ENCODE peak calls at places on chromosomes 2 and 18, in ten cellular contexts. One of them, this sample, is unnamed.

GRCh38 chr18:11005528-11005927 is 143.8 kb downstream of the PIEZO2 start:
- DNase-seq in kidney epithelial cell: peak
- DNase-seq in GM13977: no peak
- DNase-seq in endothelial cell: no peak
- DNase-seq in D721Med: no peak
- DNase-seq in ovary: peak
- DNase-seq in GM20000: no peak
- DNase-seq in stomach: peak
- DNase-seq in fibroblast of the aortic adventitia: peak
- DNase-seq in A549: peak
- DNase-seq in this sample: peak

GRCh38 chr2:161681043-161681442 is 56.8 kb downstream of the SLC4A10 start:
- DNase-seq in kidney epithelial cell: peak
- DNase-seq in GM13977: no peak
- DNase-seq in endothelial cell: no peak
- DNase-seq in D721Med: no peak
- DNase-seq in ovary: no peak
- DNase-seq in GM20000: no peak
- DNase-seq in stomach: no peak
- DNase-seq in fibroblast of the aortic adventitia: peak
- DNase-seq in A549: no peak
- DNase-seq in this sample: peak

GRCh38 chr2:12227941-12228608 is 481.6 kb downstream of the LPIN1 start:
- DNase-seq in kidney epithelial cell: peak
- DNase-seq in GM13977: no peak
- DNase-seq in endothelial cell: no peak
- DNase-seq in D721Med: no peak
- DNase-seq in ovary: no peak
- DNase-seq in GM20000: no peak
- DNase-seq in stomach: no peak
- DNase-seq in fibroblast of the aortic adventitia: peak
- DNase-seq in A549: no peak
- DNase-seq in this sample: peak

GRCh38 chr2:65450395-65450794 is 18.0 kb upstream of the SPRED2 start:
- DNase-seq in kidney epithelial cell: no peak
- DNase-seq in GM13977: no peak
- DNase-seq in endothelial cell: no peak
- DNase-seq in D721Med: no peak
- DNase-seq in ovary: no peak
- DNase-seq in GM20000: no peak
- DNase-seq in stomach: no peak
- DNase-seq in fibroblast of the aortic adventitia: no peak
- DNase-seq in A549: no peak
- DNase-seq in this sample: no peak

GRCh38 chr2:172273910-172274571 is 153.3 kb upstream of the ITGA6 start:
- DNase-seq in kidney epithelial cell: no peak
- DNase-seq in GM13977: no peak
- DNase-seq in endothelial cell: no peak
- DNase-seq in D721Med: no peak
- DNase-seq in ovary: no peak
- DNase-seq in GM20000: no peak
- DNase-seq in stomach: no peak
- DNase-seq in fibroblast of the aortic adventitia: no peak
- DNase-seq in A549: no peak
- DNase-seq in this sample: no peak

GRCh38 chr2:150255528-150255927 is 231.9 kb downstream of the RND3 start:
- DNase-seq in kidney epithelial cell: no peak
- DNase-seq in GM13977: no peak
- DNase-seq in endothelial cell: no peak
- DNase-seq in D721Med: no peak
- DNase-seq in ovary: no peak
- DNase-seq in GM20000: no peak
- DNase-seq in stomach: no peak
- DNase-seq in fibroblast of the aortic adventitia: peak
- DNase-seq in A549: no peak
- DNase-seq in this sample: peak

GRCh38 chr2:73386894-73387636 is 1.4 kb downstream of the ALMS1 start:
- DNase-seq in kidney epithelial cell: no peak
- DNase-seq in GM13977: no peak
- DNase-seq in endothelial cell: no peak
- DNase-seq in D721Med: no peak
- DNase-seq in ovary: no peak
- DNase-seq in GM20000: no peak
- DNase-seq in stomach: no peak
- DNase-seq in fibroblast of the aortic adventitia: peak
- DNase-seq in A549: no peak
- DNase-seq in this sample: no peak

GRCh38 chr18:56302161-56302560 is 336.2 kb downstream of the TXNL1 start:
- DNase-seq in kidney epithelial cell: no peak
- DNase-seq in GM13977: no peak
- DNase-seq in endothelial cell: no peak
- DNase-seq in D721Med: no peak
- DNase-seq in ovary: no peak
- DNase-seq in GM20000: no peak
- DNase-seq in stomach: no peak
- DNase-seq in fibroblast of the aortic adventitia: no peak
- DNase-seq in A549: no peak
- DNase-seq in this sample: no peak

GRCh38 chr2:21395366-21395765 is 271.6 kb downstream of the TDRD15 start:
- DNase-seq in kidney epithelial cell: no peak
- DNase-seq in GM13977: no peak
- DNase-seq in endothelial cell: no peak
- DNase-seq in D721Med: no peak
- DNase-seq in ovary: no peak
- DNase-seq in GM20000: peak
- DNase-seq in stomach: no peak
- DNase-seq in fibroblast of the aortic adventitia: no peak
- DNase-seq in A549: no peak
- DNase-seq in this sample: peak

GRCh38 chr18:44679912-44680270 is 797 bp upstream of the SETBP1 start:
- DNase-seq in kidney epithelial cell: no peak
- DNase-seq in GM13977: no peak
- DNase-seq in endothelial cell: peak
- DNase-seq in D721Med: no peak
- DNase-seq in ovary: peak
- DNase-seq in GM20000: no peak
- DNase-seq in stomach: peak
- DNase-seq in fibroblast of the aortic adventitia: peak
- DNase-seq in A549: peak
- DNase-seq in this sample: peak

GRCh38 chr2:15354596-15355359 is 206.4 kb downstream of the NBAS start:
- DNase-seq in kidney epithelial cell: no peak
- DNase-seq in GM13977: no peak
- DNase-seq in endothelial cell: no peak
- DNase-seq in D721Med: no peak
- DNase-seq in ovary: no peak
- DNase-seq in GM20000: no peak
- DNase-seq in stomach: no peak
- DNase-seq in fibroblast of the aortic adventitia: no peak
- DNase-seq in A549: no peak
- DNase-seq in this sample: no peak

DNA sequence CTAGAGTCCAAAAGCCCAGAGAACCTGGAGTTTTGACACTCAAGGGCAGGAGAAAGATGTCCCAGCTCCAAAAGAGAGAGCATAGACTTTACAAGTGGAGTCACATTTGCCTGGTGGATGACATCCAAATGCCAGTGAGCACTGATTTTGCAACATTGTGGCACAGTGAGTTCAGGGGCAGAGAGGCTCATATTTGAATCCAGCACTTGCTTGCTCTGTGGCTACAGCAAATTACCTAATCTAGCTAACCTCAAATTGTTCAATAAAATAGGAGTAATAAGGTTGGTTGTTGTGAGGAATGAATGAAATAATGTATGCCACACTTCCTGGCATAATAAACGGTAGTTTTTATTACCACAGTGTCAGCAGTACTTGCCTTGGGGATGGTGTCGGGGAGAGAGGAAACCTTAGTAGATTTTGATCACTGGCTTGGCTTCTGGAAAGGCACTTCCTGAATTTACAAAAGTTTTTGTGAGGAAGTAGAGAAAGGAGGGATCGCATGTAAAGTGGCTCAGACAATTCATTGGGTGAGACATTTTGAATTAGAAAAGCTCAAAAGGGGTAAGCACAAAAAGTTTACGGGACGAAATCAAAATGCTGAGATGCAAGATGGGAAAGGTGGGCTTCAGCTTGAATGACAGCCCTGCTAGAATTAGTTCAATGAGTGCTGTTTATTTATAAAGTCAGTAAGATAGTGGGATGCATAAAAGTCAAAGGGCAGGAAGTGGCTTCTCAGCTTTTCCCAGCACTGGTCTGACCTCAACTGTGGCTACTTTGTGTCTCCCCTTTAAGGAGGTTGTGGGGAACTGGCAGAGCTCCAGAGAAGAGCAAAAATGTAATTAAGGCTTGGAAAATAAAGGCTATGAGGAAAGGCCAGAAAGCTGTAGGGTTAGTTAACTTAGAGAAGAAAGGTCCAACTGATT is 69.3 kb upstream of the CD28 start:
- DNase-seq in kidney epithelial cell: no peak
- DNase-seq in GM13977: no peak
- DNase-seq in endothelial cell: no peak
- DNase-seq in D721Med: no peak
- DNase-seq in ovary: no peak
- DNase-seq in GM20000: no peak
- DNase-seq in stomach: no peak
- DNase-seq in fibroblast of the aortic adventitia: peak
- DNase-seq in A549: no peak
- DNase-seq in this sample: peak
- TF ChIP-seq CTCF in kidney epithelial cell: no peak
- TF ChIP-seq CTCF in GM13977: no peak
- TF ChIP-seq CTCF in endothelial cell: no peak
- TF ChIP-seq CTCF in D721Med: no peak
- TF ChIP-seq CTCF in ovary: no peak
- TF ChIP-seq CTCF in GM20000: no peak
- TF ChIP-seq CTCF in stomach: no peak
- TF ChIP-seq CTCF in fibroblast of the aortic adventitia: no peak
- TF ChIP-seq CTCF in A549: no peak
- TF ChIP-seq CTCF in this sample: no peak

GRCh38 chr18:75728621-75729020 is 301.1 kb upstream of the SMIM21 start:
- DNase-seq in kidney epithelial cell: no peak
- DNase-seq in GM13977: no peak
- DNase-seq in endothelial cell: no peak
- DNase-seq in D721Med: no peak
- DNase-seq in ovary: no peak
- DNase-seq in GM20000: no peak
- DNase-seq in stomach: no peak
- DNase-seq in fibroblast of the aortic adventitia: no peak
- DNase-seq in A549: no peak
- DNase-seq in this sample: no peak

GRCh38 chr18:75730249-75730648 is 302.7 kb upstream of the SMIM21 start:
- DNase-seq in kidney epithelial cell: no peak
- DNase-seq in GM13977: no peak
- DNase-seq in endothelial cell: no peak
- DNase-seq in D721Med: no peak
- DNase-seq in ovary: no peak
- DNase-seq in GM20000: no peak
- DNase-seq in stomach: no peak
- DNase-seq in fibroblast of the aortic adventitia: no peak
- DNase-seq in A549: no peak
- DNase-seq in this sample: no peak

GRCh38 chr18:75727479-75727878 is 300.0 kb upstream of the SMIM21 start:
- DNase-seq in kidney epithelial cell: no peak
- DNase-seq in GM13977: peak
- DNase-seq in endothelial cell: peak
- DNase-seq in D721Med: no peak
- DNase-seq in ovary: no peak
- DNase-seq in GM20000: peak
- DNase-seq in stomach: no peak
- DNase-seq in fibroblast of the aortic adventitia: peak
- DNase-seq in A549: peak
- DNase-seq in this sample: peak
- TF ChIP-seq CTCF in kidney epithelial cell: peak
- TF ChIP-seq CTCF in GM13977: peak
- TF ChIP-seq CTCF in endothelial cell: peak
- TF ChIP-seq CTCF in D721Med: peak
- TF ChIP-seq CTCF in ovary: no peak
- TF ChIP-seq CTCF in GM20000: peak
- TF ChIP-seq CTCF in stomach: peak
- TF ChIP-seq CTCF in fibroblast of the aortic adventitia: peak
- TF ChIP-seq CTCF in A549: peak
- TF ChIP-seq CTCF in this sample: peak

GRCh38 chr2:122139739-122140138 is 384.3 kb downstream of the TSN start:
- DNase-seq in kidney epithelial cell: no peak
- DNase-seq in GM13977: no peak
- DNase-seq in endothelial cell: no peak
- DNase-seq in D721Med: no peak
- DNase-seq in ovary: no peak
- DNase-seq in GM20000: no peak
- DNase-seq in stomach: no peak
- DNase-seq in fibroblast of the aortic adventitia: no peak
- DNase-seq in A549: no peak
- DNase-seq in this sample: no peak

GRCh38 chr2:122132292-122132691 is 376.8 kb downstream of the TSN start:
- DNase-seq in kidney epithelial cell: no peak
- DNase-seq in GM13977: no peak
- DNase-seq in endothelial cell: no peak
- DNase-seq in D721Med: no peak
- DNase-seq in ovary: no peak
- DNase-seq in GM20000: no peak
- DNase-seq in stomach: no peak
- DNase-seq in fibroblast of the aortic adventitia: no peak
- DNase-seq in A549: no peak
- DNase-seq in this sample: peak

GRCh38 chr2:122138561-122138960 is 383.1 kb downstream of the TSN start:
- DNase-seq in kidney epithelial cell: no peak
- DNase-seq in GM13977: no peak
- DNase-seq in endothelial cell: no peak
- DNase-seq in D721Med: no peak
- DNase-seq in ovary: no peak
- DNase-seq in GM20000: no peak
- DNase-seq in stomach: no peak
- DNase-seq in fibroblast of the aortic adventitia: no peak
- DNase-seq in A549: no peak
- DNase-seq in this sample: no peak

GRCh38 chr2:122135353-122135947 is 380.0 kb downstream of the TSN start:
- DNase-seq in kidney epithelial cell: no peak
- DNase-seq in GM13977: no peak
- DNase-seq in endothelial cell: no peak
- DNase-seq in D721Med: no peak
- DNase-seq in ovary: no peak
- DNase-seq in GM20000: no peak
- DNase-seq in stomach: no peak
- DNase-seq in fibroblast of the aortic adventitia: no peak
- DNase-seq in A549: no peak
- DNase-seq in this sample: no peak

GRCh38 chr2:122136071-122136470 is 380.6 kb downstream of the TSN start:
- DNase-seq in kidney epithelial cell: no peak
- DNase-seq in GM13977: peak
- DNase-seq in endothelial cell: no peak
- DNase-seq in D721Med: no peak
- DNase-seq in ovary: no peak
- DNase-seq in GM20000: peak
- DNase-seq in stomach: no peak
- DNase-seq in fibroblast of the aortic adventitia: no peak
- DNase-seq in A549: peak
- DNase-seq in this sample: peak
- TF ChIP-seq CTCF in kidney epithelial cell: peak
- TF ChIP-seq CTCF in GM13977: peak
- TF ChIP-seq CTCF in endothelial cell: peak
- TF ChIP-seq CTCF in D721Med: peak
- TF ChIP-seq CTCF in ovary: no peak
- TF ChIP-seq CTCF in GM20000: peak
- TF ChIP-seq CTCF in stomach: no peak
- TF ChIP-seq CTCF in fibroblast of the aortic adventitia: peak
- TF ChIP-seq CTCF in A549: peak
- TF ChIP-seq CTCF in this sample: peak

GRCh38 chr18:14978962-14979535 is 231.1 kb downstream of the ANKRD30B start:
- DNase-seq in kidney epithelial cell: no peak
- DNase-seq in GM13977: no peak
- DNase-seq in endothelial cell: peak
- DNase-seq in D721Med: peak
- DNase-seq in ovary: no peak
- DNase-seq in GM20000: no peak
- DNase-seq in stomach: no peak
- DNase-seq in fibroblast of the aortic adventitia: peak
- DNase-seq in A549: no peak
- DNase-seq in this sample: peak
- TF ChIP-seq CTCF in kidney epithelial cell: peak
- TF ChIP-seq CTCF in GM13977: no peak
- TF ChIP-seq CTCF in endothelial cell: peak
- TF ChIP-seq CTCF in D721Med: peak
- TF ChIP-seq CTCF in ovary: no peak
- TF ChIP-seq CTCF in GM20000: no peak
- TF ChIP-seq CTCF in stomach: no peak
- TF ChIP-seq CTCF in fibroblast of the aortic adventitia: peak
- TF ChIP-seq CTCF in A549: no peak
- TF ChIP-seq CTCF in this sample: peak